ENCODE peak calls at places on chromosomes 1 and 21, in six cellular contexts. One of them, this sample, is unnamed.
A peak's percentile ranks its signal among the peaks of the same experiment; 100 is the strongest.

GRCh38 chr1:154730986-154731489 is 123.1 kb upstream of the ADAR start:
- DNase-seq in SK-N-SH: no peak
- DNase-seq in K562: no peak
- DNase-seq in A549: no peak
- DNase-seq in HepG2: no peak
- DNase-seq in GM12878: no peak
- DNase-seq in this sample: no peak

GRCh38 chr1:29412591-29412990 is 176.3 kb downstream of the PTPRU start:
- DNase-seq in SK-N-SH: no peak
- DNase-seq in K562: no peak
- DNase-seq in A549: no peak
- DNase-seq in HepG2: no peak
- DNase-seq in GM12878: no peak
- DNase-seq in this sample: peak; percentile 27

GRCh38 chr1:62395291-62395690 is 41.6 kb upstream of the USP1 start:
- DNase-seq in SK-N-SH: no peak
- DNase-seq in K562: no peak
- DNase-seq in A549: no peak
- DNase-seq in HepG2: no peak
- DNase-seq in GM12878: no peak
- DNase-seq in this sample: no peak

GRCh38 chr1:160860840-160861505 is 1.7 kb downstream of the CD244 start:
- DNase-seq in SK-N-SH: no peak
- DNase-seq in K562: no peak
- DNase-seq in A549: no peak
- DNase-seq in HepG2: no peak
- DNase-seq in GM12878: no peak
- DNase-seq in this sample: no peak

GRCh38 chr1:228045871-228046270 is 36.6 kb upstream of the ARF1 start:
- DNase-seq in SK-N-SH: no peak
- DNase-seq in K562: no peak
- DNase-seq in A549: no peak
- DNase-seq in HepG2: no peak
- DNase-seq in GM12878: no peak
- DNase-seq in this sample: peak; percentile 47

GRCh38 chr1:37865348-37866119 is 6.1 kb upstream of the MTF1 start:
- DNase-seq in SK-N-SH: no peak
- DNase-seq in K562: no peak
- DNase-seq in A549: no peak
- DNase-seq in HepG2: no peak
- DNase-seq in GM12878: no peak
- DNase-seq in this sample: no peak

GRCh38 chr1:160952129-160952510 is 2.5 kb downstream of the ITLN2 start:
- DNase-seq in SK-N-SH: no peak
- DNase-seq in K562: no peak
- DNase-seq in A549: no peak
- DNase-seq in HepG2: no peak
- DNase-seq in GM12878: no peak
- DNase-seq in this sample: no peak

GRCh38 chr1:84096121-84096635 is 47.9 kb upstream of the PRKACB start:
- DNase-seq in SK-N-SH: no peak
- DNase-seq in K562: no peak
- DNase-seq in A549: no peak
- DNase-seq in HepG2: no peak
- DNase-seq in GM12878: no peak
- DNase-seq in this sample: no peak

GRCh38 chr1:177948336-177948972 is 21.4 kb downstream of the SEC16B start:
- DNase-seq in SK-N-SH: peak; percentile 69
- DNase-seq in K562: peak; percentile 61
- DNase-seq in A549: peak; percentile 66
- DNase-seq in HepG2: peak; percentile 48
- DNase-seq in GM12878: no peak
- DNase-seq in this sample: peak; percentile 69

GRCh38 chr21:23475518-23476189 is 2131.6 kb downstream of the MRPL39 start:
- DNase-seq in SK-N-SH: peak; percentile 28
- DNase-seq in K562: no peak
- DNase-seq in A549: no peak
- DNase-seq in HepG2: no peak
- DNase-seq in GM12878: no peak
- DNase-seq in this sample: no peak

GRCh38 chr1:220219865-220220698 is 52.2 kb downstream of the RAB3GAP2 start:
- DNase-seq in SK-N-SH: no peak
- DNase-seq in K562: no peak
- DNase-seq in A549: no peak
- DNase-seq in HepG2: no peak
- DNase-seq in GM12878: peak; percentile 83
- DNase-seq in this sample: no peak

GRCh38 chr1:67338642-67339041 is 31.0 kb downstream of the IL12RB2 start:
- DNase-seq in SK-N-SH: no peak
- DNase-seq in K562: no peak
- DNase-seq in A549: no peak
- DNase-seq in HepG2: no peak
- DNase-seq in GM12878: peak; percentile 83
- DNase-seq in this sample: no peak

GRCh38 chr1:205913451-205914204 is 29.6 kb downstream of the SLC26A9 start:
- DNase-seq in SK-N-SH: peak; percentile 5
- DNase-seq in K562: no peak
- DNase-seq in A549: no peak
- DNase-seq in HepG2: no peak
- DNase-seq in GM12878: no peak
- DNase-seq in this sample: no peak

DNA sequence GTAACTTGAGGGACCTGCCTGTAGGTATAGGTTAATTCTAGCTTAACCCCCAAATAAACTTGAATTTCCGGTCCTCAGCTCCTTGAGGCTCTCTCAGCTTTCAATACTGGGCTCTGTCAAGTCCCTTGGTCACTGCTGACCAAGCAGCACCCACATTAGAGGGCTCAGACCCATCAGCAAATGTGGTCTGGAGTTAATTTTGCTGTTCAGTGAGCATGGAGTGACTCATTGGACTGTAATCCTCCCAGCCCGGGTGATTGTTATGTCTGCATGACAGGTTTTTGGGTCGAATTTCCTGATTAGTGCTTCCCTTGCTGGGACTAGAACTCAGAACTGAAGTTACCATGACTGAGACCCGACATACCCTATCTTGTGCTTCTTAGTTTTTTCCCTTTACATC is 130.6 kb downstream of the URB2 start:
- DNase-seq in SK-N-SH: no peak
- DNase-seq in K562: no peak
- DNase-seq in A549: no peak
- DNase-seq in HepG2: no peak
- DNase-seq in GM12878: no peak
- DNase-seq in this sample: no peak
- TF ChIP-seq CHD2 in SK-N-SH: no peak
- TF ChIP-seq CHD2 in K562: no peak
- TF ChIP-seq CHD2 in A549: no peak
- TF ChIP-seq CHD2 in HepG2: no peak
- TF ChIP-seq CHD2 in GM12878: no peak
- TF ChIP-seq CHD2 in this sample: no peak

GRCh38 chr1:31830511-31830910 is 14.7 kb upstream of the SPOCD1 start:
- DNase-seq in SK-N-SH: no peak
- DNase-seq in K562: no peak
- DNase-seq in A549: no peak
- DNase-seq in HepG2: no peak
- DNase-seq in GM12878: no peak
- DNase-seq in this sample: no peak

GRCh38 chr1:31830065-31830464 is 14.2 kb upstream of the SPOCD1 start:
- DNase-seq in SK-N-SH: no peak
- DNase-seq in K562: no peak
- DNase-seq in A549: no peak
- DNase-seq in HepG2: no peak
- DNase-seq in GM12878: no peak
- DNase-seq in this sample: no peak

GRCh38 chr1:31828341-31828740 is 12.5 kb upstream of the SPOCD1 start:
- DNase-seq in SK-N-SH: no peak
- DNase-seq in K562: no peak
- DNase-seq in A549: no peak
- DNase-seq in HepG2: no peak
- DNase-seq in GM12878: no peak
- DNase-seq in this sample: no peak

GRCh38 chr1:31831397-31832378 is 15.9 kb upstream of the SPOCD1 start:
- DNase-seq in SK-N-SH: no peak
- DNase-seq in K562: no peak
- DNase-seq in A549: no peak
- DNase-seq in HepG2: peak; percentile 25
- DNase-seq in GM12878: no peak
- DNase-seq in this sample: no peak

DNA sequence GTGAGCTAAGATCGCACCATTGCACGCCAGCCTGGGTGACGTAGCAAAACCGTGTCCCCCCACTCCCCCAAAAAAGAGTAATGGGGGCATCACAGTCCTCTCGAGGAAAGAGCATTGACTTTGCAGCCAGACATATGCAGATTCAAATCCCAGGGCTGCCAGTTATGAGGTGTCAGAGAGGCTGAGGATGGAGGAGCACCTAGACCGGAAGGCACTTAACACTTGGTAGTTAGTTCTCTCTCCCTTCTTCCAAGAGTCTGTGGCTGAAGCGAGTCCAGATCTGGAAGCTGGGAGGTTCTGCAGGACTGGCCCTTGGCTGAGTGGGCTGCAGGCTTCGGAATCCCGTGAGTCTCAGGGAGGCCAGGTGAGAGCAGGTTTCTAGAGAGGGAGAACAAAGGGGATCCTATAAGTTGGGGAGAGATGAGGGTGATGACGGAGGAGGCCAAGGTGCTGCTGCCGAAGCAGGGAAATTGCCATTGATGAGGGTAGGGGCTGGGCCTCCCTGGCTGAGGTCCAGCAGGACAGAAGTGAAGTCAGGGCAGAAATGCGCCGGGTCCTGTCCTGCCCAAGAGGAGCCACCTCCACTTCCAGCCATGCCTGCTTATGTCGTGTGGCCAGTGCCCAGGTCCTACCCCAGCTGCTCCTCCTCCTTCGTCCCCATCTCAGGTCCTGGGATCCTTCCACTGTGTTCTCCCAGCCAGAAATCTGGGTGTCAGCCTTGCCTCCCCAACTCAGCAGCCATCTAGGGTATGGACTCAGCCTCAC is 13.3 kb upstream of the SPOCD1 start:
- DNase-seq in SK-N-SH: no peak
- DNase-seq in K562: no peak
- DNase-seq in A549: no peak
- DNase-seq in HepG2: no peak
- DNase-seq in GM12878: no peak
- DNase-seq in this sample: no peak
- H3K4me3 ChIP-seq in SK-N-SH: no peak overlapping the region
- H3K4me3 ChIP-seq in K562: no peak overlapping the region
- H3K4me3 ChIP-seq in A549: no peak overlapping the region
- H3K4me3 ChIP-seq in HepG2: no peak overlapping the region
- H3K4me3 ChIP-seq in GM12878: no peak overlapping the region
- H3K4me3 ChIP-seq in this sample: no peak overlapping the region

DNA sequence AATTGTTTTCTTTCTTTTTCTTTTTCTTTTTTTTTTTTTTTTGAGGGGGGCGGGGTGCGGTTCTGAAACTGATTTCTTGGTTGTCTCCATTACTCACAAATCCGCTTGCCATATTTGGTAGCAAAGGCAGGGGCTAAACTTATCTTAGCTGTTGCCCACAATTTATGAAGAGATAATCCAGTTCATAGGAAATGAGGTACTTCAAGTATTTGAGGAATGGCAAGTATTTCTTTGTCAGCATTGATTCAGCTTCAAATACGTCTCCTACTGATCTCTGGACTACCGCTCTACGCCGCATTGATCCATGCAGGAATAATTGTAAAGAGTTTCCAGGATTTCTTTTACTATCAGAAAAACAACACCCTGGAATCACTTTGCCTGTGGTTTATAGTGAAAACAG is 289.2 kb upstream of the DPYD start:
- DNase-seq in SK-N-SH: no peak
- DNase-seq in K562: no peak
- DNase-seq in A549: peak; percentile 9
- DNase-seq in HepG2: peak; percentile 13
- DNase-seq in GM12878: no peak
- DNase-seq in this sample: no peak
- TF ChIP-seq MAX in SK-N-SH: no peak
- TF ChIP-seq MAX in K562: no peak
- TF ChIP-seq MAX in A549: no peak
- TF ChIP-seq MAX in HepG2: no peak
- TF ChIP-seq MAX in GM12878: no peak
- TF ChIP-seq MAX in this sample: no peak

GRCh38 chr1:173410133-173410793 is 66.9 kb upstream of the PRDX6 start:
- DNase-seq in SK-N-SH: no peak
- DNase-seq in K562: no peak
- DNase-seq in A549: no peak
- DNase-seq in HepG2: no peak
- DNase-seq in GM12878: no peak
- DNase-seq in this sample: no peak

GRCh38 chr1:173408886-173409285 is 68.2 kb upstream of the PRDX6 start:
- DNase-seq in SK-N-SH: no peak
- DNase-seq in K562: no peak
- DNase-seq in A549: no peak
- DNase-seq in HepG2: no peak
- DNase-seq in GM12878: no peak
- DNase-seq in this sample: no peak

GRCh38 chr1:173410794-173411236 is 66.3 kb upstream of the PRDX6 start:
- DNase-seq in SK-N-SH: no peak
- DNase-seq in K562: no peak
- DNase-seq in A549: no peak
- DNase-seq in HepG2: no peak
- DNase-seq in GM12878: peak; percentile 84
- DNase-seq in this sample: no peak

GRCh38 chr1:173407846-173408245 is 69.3 kb upstream of the PRDX6 start:
- DNase-seq in SK-N-SH: no peak
- DNase-seq in K562: no peak
- DNase-seq in A549: no peak
- DNase-seq in HepG2: no peak
- DNase-seq in GM12878: no peak
- DNase-seq in this sample: no peak

DNA sequence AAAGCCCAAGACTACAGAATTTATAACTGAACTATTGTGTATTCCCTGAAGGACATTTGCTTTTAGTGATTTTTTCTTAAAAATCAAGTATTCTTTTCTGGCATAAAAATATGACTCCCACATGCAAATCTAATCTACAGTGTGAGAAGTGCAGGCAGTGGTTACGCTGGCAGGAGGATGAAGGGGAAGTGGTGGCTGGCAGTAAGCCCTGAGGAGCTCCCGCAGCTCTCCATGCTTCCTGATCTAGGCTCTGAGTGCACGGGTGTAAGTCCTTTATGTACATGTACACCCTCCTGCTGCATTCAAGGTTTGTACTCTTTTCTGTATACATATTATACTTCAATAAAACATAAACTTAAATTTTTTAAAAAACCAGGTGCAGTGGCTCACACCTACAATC is 67.5 kb upstream of the PRDX6 start:
- DNase-seq in SK-N-SH: no peak
- DNase-seq in K562: no peak
- DNase-seq in A549: no peak
- DNase-seq in HepG2: no peak
- DNase-seq in GM12878: no peak
- DNase-seq in this sample: no peak
- TF ChIP-seq CHD2 in SK-N-SH: no peak
- TF ChIP-seq CHD2 in K562: no peak
- TF ChIP-seq CHD2 in A549: no peak
- TF ChIP-seq CHD2 in HepG2: no peak
- TF ChIP-seq CHD2 in GM12878: no peak
- TF ChIP-seq CHD2 in this sample: no peak